ENCODE peak calls at places on chromosomes 13 and 19, in ten cellular contexts. O is BE2C; R is psoas muscle; E is amniotic stem cell; N is left ventricle myocardium inferior; B is stimulated activated naive CD4-positive, alpha-beta T cell; S is A549; W is left lung; D is lower leg skin; H is ovary. Q is an unnamed sample.

GRCh38 chr13:112210401-112210800 is 143.5 kb downstream of the SOX1 start:
- DNase-seq in E (no peak), N (no peak), S (no peak), B (no peak), O (no peak), W (no peak), D (no peak), H (no peak), R (no peak), Q (no peak)

GRCh38 chr13:27038323-27038722 is 133.3 kb downstream of the USP12 start:
- DNase-seq in H (no peak), W (no peak), R (no peak), D (no peak), B (no peak), S (peak; percentile 52), N (no peak), O (no peak), E (peak; percentile 15), Q (no peak)

GRCh38 chr19:21482863-21483276 is 22.5 kb upstream of the ZNF429 start:
- DNase-seq in H (peak; percentile 54), D (no peak), E (no peak), W (peak; percentile 55), N (peak; percentile 63), O (peak; percentile 67), B (peak; percentile 49), R (peak; percentile 49), S (no peak), Q (peak; percentile 60)

GRCh38 chr19:47013041-47013517 is 6.6 kb upstream of the NPAS1 start:
- DNase-seq in B (peak; percentile 23), R (peak; percentile 82), N (peak; percentile 83), O (peak; percentile 83), W (peak; percentile 81), D (peak; percentile 59), H (peak; percentile 73), S (no peak), E (peak; percentile 46), Q (peak; percentile 77)

GRCh38 chr19:11152318-11153062 is 3.1 kb downstream of the SPC24 start:
- DNase-seq in W (no peak), D (peak; percentile 73), S (no peak), E (no peak), O (no peak), N (peak; percentile 72), B (no peak), R (peak; percentile 82), H (peak; percentile 68), Q (peak; percentile 89)

GRCh38 chr13:40069173-40070044 is 413.9 kb downstream of the COG6 start:
- DNase-seq in N (peak; percentile 80), D (peak; percentile 69), B (peak; percentile 55), O (peak; percentile 68), S (peak; percentile 19), W (peak; percentile 71), E (no peak), R (peak; percentile 77), H (peak; percentile 78), Q (peak; percentile 86)

GRCh38 chr13:95355491-95355890 is 54.2 kb upstream of the ABCC4 start:
- DNase-seq in B (no peak), D (no peak), N (no peak), E (no peak), W (no peak), S (no peak), O (no peak), H (no peak), R (no peak), Q (no peak)

GRCh38 chr13:93455881-93456280 is 229.3 kb downstream of the GPC6 start:
- DNase-seq in N (no peak), W (no peak), B (no peak), S (no peak), D (no peak), H (no peak), E (no peak), O (no peak), R (no peak), Q (no peak)